ENCODE peak calls at places on chromosomes 4 and X, in ten cellular contexts. C is endodermal cell, X is A673, U is heart right ventricle, J is progenitor cell of endocrine pancreas, H is GM10248, I is tibial nerve, L is HL-60, V is B cell, K is GM23338. N is an unnamed sample.

GRCh38 chrX:153769865-153770605 is 6.0 kb downstream of the PLXNB3 start:
- DNase-seq in C (peak), X (no peak), U (no peak), J (no peak), H (no peak), I (no peak), L (no peak), V (no peak), K (no peak), N (no peak)

GRCh38 chrX:12076046-12076445 is 62.2 kb upstream of the FRMPD4 start:
- DNase-seq in C (no peak), X (no peak), U (no peak), J (no peak), H (no peak), I (no peak), L (no peak), V (no peak), K (peak), N (peak)

GRCh38 chr4:3297066-3297859 is 4.4 kb downstream of the RGS12 start:
- DNase-seq in C (peak), X (no peak), U (no peak), J (no peak), H (no peak), I (no peak), L (no peak), V (no peak), K (no peak), N (no peak)

GRCh38 chr4:184016742-184017668 is 111.9 kb downstream of the STOX2 start:
- DNase-seq in C (no peak), X (no peak), U (no peak), J (no peak), H (no peak), I (no peak), L (no peak), V (no peak), K (no peak), N (no peak)

GRCh38 chrX:110421499-110422455 is 63.1 kb downstream of the RTL9 start:
- DNase-seq in C (no peak), X (no peak), U (no peak), J (no peak), H (no peak), I (no peak), L (no peak), V (no peak), K (no peak), N (no peak)

GRCh38 chr4:3318561-3319021 is 25.8 kb downstream of the RGS12 start:
- DNase-seq in C (peak), X (peak), U (no peak), J (no peak), H (no peak), I (no peak), L (no peak), V (no peak), K (peak), N (no peak)

GRCh38 chrX:39158801-39159657 is 357.8 kb downstream of the MID1IP1 start:
- DNase-seq in C (no peak), X (no peak), U (no peak), J (no peak), H (no peak), I (no peak), L (peak), V (no peak), K (no peak), N (peak)

GRCh38 chr4:20773144-20773997 is 73.1 kb downstream of the PACRGL start:
- DNase-seq in C (peak), X (peak), U (peak), J (peak), H (peak), I (peak), L (peak), V (no peak), K (peak), N (peak)

GRCh38 chrX:11239230-11239629 is 54.0 kb upstream of the AMELX start:
- DNase-seq in C (no peak), X (no peak), U (no peak), J (no peak), H (peak), I (no peak), L (no peak), V (no peak), K (no peak), N (peak)

GRCh38 chr4:174669278-174669677 is 147.0 kb upstream of the HPGD start:
- DNase-seq in C (no peak), X (peak), U (no peak), J (no peak), H (no peak), I (no peak), L (no peak), V (no peak), K (no peak), N (no peak)

GRCh38 chrX:8404443-8404842 is 60.2 kb upstream of the VCX3B start:
- DNase-seq in C (peak), X (no peak), U (peak), J (no peak), H (no peak), I (no peak), L (no peak), V (no peak), K (no peak), N (no peak)

GRCh38 chr4:26885912-26886274 is 25.3 kb downstream of the STIM2 start:
- DNase-seq in C (no peak), X (no peak), U (no peak), J (no peak), H (peak), I (no peak), L (peak), V (peak), K (peak), N (no peak)

GRCh38 chr4:76872556-76872955 is 25.4 kb downstream of the SOWAHB start:
- DNase-seq in C (no peak), X (no peak), U (no peak), J (no peak), H (no peak), I (no peak), L (no peak), V (no peak), K (no peak), N (no peak)

GRCh38 chr4:172657112-172657511 is 511.5 kb upstream of the GALNT7 start:
- DNase-seq in C (no peak), X (no peak), U (no peak), J (no peak), H (no peak), I (no peak), L (no peak), V (no peak), K (no peak), N (no peak)

GRCh38 chr4:188722911-188723310 is 583.7 kb downstream of the TRIML1 start:
- DNase-seq in C (no peak), X (no peak), U (no peak), J (no peak), H (no peak), I (no peak), L (no peak), V (no peak), K (no peak), N (no peak)

GRCh38 chr4:42350611-42351182 is 46.6 kb upstream of the SHISA3 start:
- DNase-seq in C (no peak), X (no peak), U (no peak), J (no peak), H (peak), I (no peak), L (no peak), V (no peak), K (no peak), N (no peak)

GRCh38 chr4:75892508-75892907 is 9.7 kb downstream of the PPEF2 start:
- DNase-seq in C (peak), X (no peak), U (no peak), J (no peak), H (no peak), I (no peak), L (no peak), V (no peak), K (peak), N (no peak)

GRCh38 chr4:159077702-159078495 is 25.0 kb upstream of the RAPGEF2 start:
- DNase-seq in C (no peak), X (peak), U (no peak), J (no peak), H (peak), I (no peak), L (no peak), V (no peak), K (no peak), N (no peak)

GRCh38 chr4:26050212-26050643 is 136.2 kb downstream of the SMIM20 start:
- DNase-seq in C (no peak), X (no peak), U (peak), J (no peak), H (no peak), I (peak), L (no peak), V (no peak), K (no peak), N (no peak)

GRCh38 chr4:173074501-173074946 is 94.1 kb upstream of the GALNT7 start:
- DNase-seq in C (peak), X (peak), U (no peak), J (no peak), H (no peak), I (no peak), L (peak), V (no peak), K (peak), N (peak)

GRCh38 chrX:123424546-123424945 is 240.5 kb downstream of the GRIA3 start:
- DNase-seq in C (no peak), X (no peak), U (no peak), J (no peak), H (no peak), I (no peak), L (no peak), V (no peak), K (no peak), N (peak)

GRCh38 chr4:106048250-106048931 is 153.1 kb downstream of the NPNT start:
- DNase-seq in C (no peak), X (no peak), U (no peak), J (no peak), H (no peak), I (no peak), L (no peak), V (no peak), K (no peak), N (peak)

GRCh38 chr4:68748181-68748981 is 67.4 kb upstream of the UGT2B10 start:
- DNase-seq in C (no peak), X (peak), U (no peak), J (no peak), H (no peak), I (no peak), L (no peak), V (no peak), K (no peak), N (no peak)

GRCh38 chr4:1201851-1202525 is 29.6 kb upstream of the SPON2 start:
- DNase-seq in C (peak), X (no peak), U (peak), J (no peak), H (no peak), I (peak), L (peak), V (peak), K (no peak), N (peak)

GRCh38 chrX:39714471-39714870 is 383.3 kb downstream of the BCOR start:
- DNase-seq in C (no peak), X (no peak), U (no peak), J (no peak), H (no peak), I (no peak), L (no peak), V (no peak), K (no peak), N (no peak)

GRCh38 chr4:161936625-161937133 is 227.1 kb downstream of the FSTL5 start:
- DNase-seq in C (peak), X (no peak), U (no peak), J (no peak), H (no peak), I (no peak), L (no peak), V (no peak), K (peak), N (no peak)

GRCh38 chr4:21826071-21826470 is 122.5 kb downstream of the KCNIP4 start:
- DNase-seq in C (no peak), X (no peak), U (no peak), J (no peak), H (no peak), I (no peak), L (no peak), V (no peak), K (no peak), N (no peak)

GRCh38 chr4:86960557-86960959 is 25.7 kb downstream of the AFF1 start:
- DNase-seq in C (peak), X (no peak), U (no peak), J (no peak), H (no peak), I (no peak), L (no peak), V (no peak), K (no peak), N (peak)

GRCh38 chr4:161629694-161630441 is 533.9 kb downstream of the FSTL5 start:
- DNase-seq in C (no peak), X (peak), U (no peak), J (no peak), H (no peak), I (no peak), L (no peak), V (no peak), K (no peak), N (no peak)

GRCh38 chr4:121139533-121140222 is 24.4 kb downstream of the TNIP3 start:
- DNase-seq in C (no peak), X (no peak), U (no peak), J (no peak), H (peak), I (no peak), L (no peak), V (no peak), K (no peak), N (peak)

GRCh38 chrX:129522184-129523059 is 868 bp downstream of the SMARCA1 start:
- DNase-seq in C (peak), X (peak), U (peak), J (peak), H (peak), I (peak), L (no peak), V (no peak), K (peak), N (peak)

GRCh38 chr4:133808151-133808550 is 393.4 kb downstream of the PABPC4L start:
- DNase-seq in C (no peak), X (no peak), U (no peak), J (no peak), H (no peak), I (no peak), L (no peak), V (no peak), K (no peak), N (no peak)

GRCh38 chrX:45801554-45801953 is 600.9 kb upstream of the DIPK2B start:
- DNase-seq in C (no peak), X (peak), U (no peak), J (no peak), H (no peak), I (no peak), L (peak), V (no peak), K (peak), N (no peak)

GRCh38 chrX:153646620-153647373 is at the start of gene DUSP9:
- DNase-seq in C (peak), X (peak), U (no peak), J (peak), H (no peak), I (no peak), L (no peak), V (no peak), K (peak), N (no peak)

GRCh38 chr4:11710484-11710883 is 281.8 kb upstream of the HS3ST1 start:
- DNase-seq in C (no peak), X (no peak), U (no peak), J (no peak), H (no peak), I (no peak), L (no peak), V (no peak), K (no peak), N (no peak)

GRCh38 chr4:101126044-101126443 is 221.3 kb downstream of the PPP3CA start:
- DNase-seq in C (no peak), X (peak), U (no peak), J (no peak), H (no peak), I (no peak), L (no peak), V (no peak), K (no peak), N (peak)

DNA sequence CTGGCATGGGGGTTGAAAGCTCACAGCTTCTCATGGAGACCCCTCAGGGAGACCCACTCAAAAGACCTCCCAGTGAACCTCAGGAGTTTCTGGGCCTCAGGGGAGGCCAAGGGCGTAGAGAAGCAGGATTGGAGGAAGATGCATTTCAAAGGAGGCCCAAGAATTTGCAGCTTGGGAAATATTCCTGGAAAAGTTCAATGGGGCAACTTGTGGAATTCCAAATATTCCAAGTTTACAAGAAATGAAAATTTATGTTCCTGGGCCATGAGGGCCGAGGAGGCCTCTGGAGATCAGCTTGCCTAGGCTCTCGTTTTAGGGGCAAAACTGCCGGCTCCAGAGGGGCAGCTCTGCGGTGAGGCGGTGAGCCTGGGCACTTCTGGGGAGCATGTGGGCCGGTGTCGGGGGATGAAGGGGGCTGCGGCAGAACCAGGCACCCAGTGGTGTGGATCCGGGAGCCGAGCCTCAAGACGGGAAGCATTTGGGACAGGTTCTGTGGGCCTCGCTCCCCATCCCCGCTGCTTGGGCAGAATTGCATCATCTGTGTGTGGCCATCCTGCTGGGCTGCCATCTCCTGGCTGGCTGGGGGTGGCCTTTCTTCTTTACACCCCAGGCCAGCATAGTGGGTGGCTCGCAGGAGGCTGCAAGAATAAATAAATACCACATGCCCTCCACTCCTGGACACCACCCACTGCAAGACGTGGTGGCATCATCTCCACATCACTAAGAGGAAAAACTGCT is 54.6 kb upstream of the GPR78 start:
- DNase-seq in C (no peak), X (no peak), U (no peak), J (no peak), H (no peak), I (no peak), L (no peak), V (no peak), K (no peak), N (no peak)
- TF ChIP-seq CTCF in C (no peak), X (no peak), U (no peak), J (no peak), H (no peak), I (no peak), L (no peak), V (no peak), K (no peak), N (no peak)

GRCh38 chr4:71524746-71525145 is 185.9 kb downstream of the SLC4A4 start:
- DNase-seq in C (no peak), X (no peak), U (no peak), J (no peak), H (no peak), I (no peak), L (no peak), V (no peak), K (no peak), N (no peak)

GRCh38 chr4:71532407-71532806 is 193.6 kb downstream of the SLC4A4 start:
- DNase-seq in C (no peak), X (no peak), U (no peak), J (no peak), H (no peak), I (no peak), L (no peak), V (no peak), K (no peak), N (no peak)

GRCh38 chr4:71520850-71521249 is 182.0 kb downstream of the SLC4A4 start:
- DNase-seq in C (no peak), X (no peak), U (no peak), J (no peak), H (no peak), I (no peak), L (no peak), V (no peak), K (no peak), N (no peak)

GRCh38 chr4:71526626-71527406 is 188.0 kb downstream of the SLC4A4 start:
- DNase-seq in C (peak), X (no peak), U (no peak), J (no peak), H (no peak), I (no peak), L (no peak), V (no peak), K (peak), N (no peak)
- TF ChIP-seq CTCF in C (peak), X (no peak), U (no peak), J (no peak), H (no peak), I (no peak), L (no peak), V (no peak), K (peak), N (peak)

GRCh38 chrX:16882702-16883486 is 12.7 kb upstream of the RBBP7 start:
- DNase-seq in C (peak), X (peak), U (peak), J (peak), H (peak), I (peak), L (peak), V (peak), K (peak), N (peak)
- TF ChIP-seq CTCF in C (peak), X (peak), U (peak), J (peak), H (peak), I (peak), L (peak), V (peak), K (peak), N (peak)

GRCh38 chr4:108477527-108478108 is 142.8 kb upstream of the RPL34 start:
- DNase-seq in C (no peak), X (no peak), U (no peak), J (no peak), H (no peak), I (no peak), L (no peak), V (no peak), K (no peak), N (no peak)

DNA sequence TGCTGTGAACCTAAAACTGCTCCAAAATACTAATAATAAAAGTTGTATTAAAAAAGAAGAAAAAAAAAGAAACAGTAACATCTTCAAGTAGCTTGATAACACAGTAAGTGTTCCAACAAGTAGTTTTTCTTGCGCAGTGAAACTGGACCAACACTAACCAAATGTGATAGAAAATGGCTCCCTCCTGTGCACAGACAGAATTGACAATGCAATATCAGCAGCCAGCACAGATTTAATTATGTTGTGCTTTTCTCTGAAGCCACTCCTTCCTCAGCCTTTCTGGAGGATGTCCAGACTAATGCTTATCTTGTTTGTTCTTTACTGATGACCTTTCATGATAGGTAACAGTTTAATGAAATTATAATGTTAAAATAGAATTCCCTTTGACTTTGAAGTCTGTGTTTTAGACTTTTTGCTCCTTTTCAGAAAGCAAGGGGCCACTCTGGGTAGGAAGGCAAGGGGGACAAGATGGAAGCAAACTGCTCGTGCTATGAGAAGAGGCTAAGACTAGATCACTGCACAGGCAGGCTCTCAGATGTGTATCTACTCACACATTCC is 147.1 kb upstream of the RPL34 start:
- DNase-seq in C (no peak), X (no peak), U (no peak), J (no peak), H (no peak), I (no peak), L (no peak), V (no peak), K (no peak), N (no peak)
- TF ChIP-seq CTCF in C (no peak), X (no peak), U (no peak), J (no peak), H (no peak), I (peak), L (no peak), V (no peak), K (no peak), N (no peak)

GRCh38 chr4:144584428-144584827 is 61.5 kb upstream of the HHIP start:
- DNase-seq in C (no peak), X (no peak), U (no peak), J (no peak), H (no peak), I (no peak), L (no peak), V (no peak), K (no peak), N (no peak)
- TF ChIP-seq CTCF in C (no peak), X (no peak), U (no peak), J (no peak), H (no peak), I (no peak), L (no peak), V (no peak), K (no peak), N (no peak)

GRCh38 chr4:138175337-138175794 is 66.8 kb downstream of the SLC7A11 start:
- DNase-seq in C (no peak), X (no peak), U (no peak), J (no peak), H (no peak), I (no peak), L (no peak), V (no peak), K (no peak), N (no peak)
- TF ChIP-seq CTCF in C (peak), X (no peak), U (no peak), J (peak), H (no peak), I (peak), L (no peak), V (no peak), K (no peak), N (peak)

GRCh38 chrX:103774070-103774642 is 2.5 kb upstream of the PLP1 start:
- DNase-seq in C (peak), X (peak), U (no peak), J (no peak), H (no peak), I (no peak), L (no peak), V (no peak), K (peak), N (peak)
- TF ChIP-seq CTCF in C (peak), X (peak), U (peak), J (no peak), H (no peak), I (peak), L (no peak), V (no peak), K (peak), N (peak)

DNA sequence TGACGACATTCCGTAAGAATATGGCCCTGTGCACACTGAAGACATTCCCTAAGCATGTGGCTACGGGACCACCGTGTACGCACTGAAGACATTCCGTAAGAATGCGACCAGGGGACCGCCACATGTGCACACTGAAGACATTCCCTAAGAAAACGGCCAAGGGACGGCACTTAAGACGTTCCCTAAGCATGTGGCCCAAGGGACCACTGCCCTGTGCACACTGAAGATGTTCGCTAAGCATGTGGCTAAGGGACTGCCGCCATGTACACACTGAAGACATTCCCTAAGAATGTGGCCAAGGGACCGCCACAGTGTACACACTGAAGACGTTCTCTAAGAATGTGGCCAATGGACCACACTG is 21.4 kb downstream of the DHRSX start:
- DNase-seq in C (no peak), X (no peak), U (no peak), J (no peak), H (no peak), I (no peak), L (no peak), V (no peak), K (peak), N (no peak)
- TF ChIP-seq CTCF in C (no peak), X (no peak), U (no peak), J (no peak), H (no peak), I (no peak), L (no peak), V (no peak), K (no peak), N (no peak)